ENCODE peak calls at places on chromosomes 13 and 19, in six cellular contexts. V is endothelial cell; Y is stimulated activated CD8-positive, alpha-beta memory T cell treated with anti-CD3 and anti-CD28 coated beads, Interleukin-12 subunit alpha, Interleukin-12 subunit beta, amount 100 ng/mL, for 4 hours; O is lower lobe of right lung; F is activated naive CD8-positive, alpha-beta T cell treated with anti-CD3 and anti-CD28 coated beads, Interleukin-2, amount 50 U/mL, for 24 hours; U is ELR. M is an unnamed sample.

GRCh38 chr13:112248406-112248760 is 127.8 kb upstream of the SPACA7 start:
- DNase-seq in V (no peak), F (no peak), U (no peak), Y (no peak), O (no peak), M (no peak)

GRCh38 chr19:40321566-40322270 is 26.5 kb downstream of the C19orf47 start:
- DNase-seq in U (no peak), F (no peak), Y (no peak), O (no peak), V (no peak), M (no peak)

GRCh38 chr19:20662421-20663105 is 1.2 kb upstream of the ZNF626 start:
- DNase-seq in V (no peak), U (no peak), Y (no peak), O (no peak), F (no peak), M (no peak)

GRCh38 chr13:77033717-77034302 is 6.9 kb upstream of the FBXL3 start:
- DNase-seq in Y (no peak), O (no peak), F (no peak), U (peak), V (no peak), M (no peak)

GRCh38 chr19:55467236-55468053 is 2.9 kb upstream of the C19orf85 start:
- DNase-seq in O (peak), F (peak), V (peak), Y (peak), U (peak), M (peak)

GRCh38 chr19:40592170-40592569 is 9.0 kb upstream of the LTBP4 start:
- DNase-seq in U (peak), O (no peak), V (no peak), F (no peak), Y (no peak), M (no peak)

GRCh38 chr19:12721656-12722565 is 1.8 kb downstream of the TNPO2 start:
- DNase-seq in Y (no peak), O (peak), U (peak), V (peak), F (peak), M (peak)

GRCh38 chr19:42508892-42509444 is 19.3 kb downstream of the CEACAM1 start:
- DNase-seq in Y (no peak), U (no peak), F (no peak), V (no peak), O (no peak), M (no peak)

GRCh38 chr13:53198017-53198416 is 169.4 kb downstream of the OLFM4 start:
- DNase-seq in V (no peak), O (no peak), U (no peak), F (no peak), Y (no peak), M (no peak)